ENCODE peak calls at places on chromosomes 2 and 18, in nine cellular contexts. P, Y, V, F, T, A, U, D and K are unnamed samples.

GRCh38 chr18:59022167-59022945 is 117.3 kb upstream of the SEC11C start:
- DNase-seq in P (no peak), Y (no peak), V (no peak), F (peak; percentile 66), T (no peak), A (no peak), U (peak; percentile 20), D (no peak), K (no peak)

GRCh38 chr2:237866119-237866621 is 6.7 kb downstream of the RAMP1 start:
- DNase-seq in P (no peak), Y (no peak), V (no peak), F (no peak), T (peak; percentile 48), A (no peak), U (no peak), D (no peak), K (peak; percentile 38)

GRCh38 chr18:37540424-37541121 is 25.0 kb downstream of the CELF4 start:
- DNase-seq in P (no peak), Y (no peak), V (no peak), F (no peak), T (no peak), A (no peak), U (no peak), D (no peak), K (no peak)

GRCh38 chr2:231655494-231656408 is 52.6 kb upstream of the PTMA start:
- DNase-seq in P (no peak), Y (no peak), V (peak; percentile 3), F (no peak), T (no peak), A (no peak), U (no peak), D (no peak), K (no peak)

GRCh38 chr2:180413331-180413730 is 406.2 kb upstream of the CWC22 start:
- DNase-seq in P (no peak), Y (no peak), V (no peak), F (no peak), T (no peak), A (no peak), U (no peak), D (no peak), K (no peak)

GRCh38 chr18:80143876-80144275 is 34.8 kb downstream of the ADNP2 start:
- DNase-seq in P (no peak), Y (no peak), V (no peak), F (no peak), T (no peak), A (no peak), U (no peak), D (no peak), K (no peak)

GRCh38 chr2:220432645-220433044 is 805.2 kb downstream of the SLC4A3 start:
- DNase-seq in P (no peak), Y (no peak), V (no peak), F (no peak), T (no peak), A (no peak), U (no peak), D (no peak), K (no peak)

GRCh38 chr2:157698430-157698829 is 69.8 kb upstream of the ACVR1C start:
- DNase-seq in P (no peak), Y (no peak), V (no peak), F (no peak), T (no peak), A (no peak), U (no peak), D (no peak), K (no peak)

GRCh38 chr2:108533832-108534576 is at the start of gene LIMS1:
- DNase-seq in P (peak; percentile 94), Y (peak; percentile 85), V (peak; percentile 95), F (peak; percentile 96), T (peak; percentile 96), A (peak; percentile 93), U (peak; percentile 95), D (peak; percentile 64), K (peak; percentile 92)

GRCh38 chr2:241859017-241859435 is 332 bp upstream of the PDCD1 start:
- DNase-seq in P (no peak), Y (no peak), V (no peak), F (no peak), T (no peak), A (no peak), U (no peak), D (no peak), K (peak; percentile 61)

GRCh38 chr2:127614246-127614645 is 31.7 kb upstream of the GPR17 start:
- DNase-seq in P (no peak), Y (no peak), V (no peak), F (no peak), T (no peak), A (no peak), U (no peak), D (no peak), K (no peak)

GRCh38 chr2:125681576-125681975 is 974.4 kb upstream of the GYPC start:
- DNase-seq in P (no peak), Y (no peak), V (no peak), F (no peak), T (no peak), A (no peak), U (no peak), D (no peak), K (no peak)

GRCh38 chr2:112728029-112728362 is 7.2 kb downstream of the NT5DC4 start:
- DNase-seq in P (no peak), Y (no peak), V (no peak), F (no peak), T (no peak), A (no peak), U (no peak), D (no peak), K (no peak)

GRCh38 chr2:112021781-112022231 is 33.3 kb upstream of the TMEM87B start:
- DNase-seq in P (no peak), Y (no peak), V (no peak), F (no peak), T (no peak), A (no peak), U (no peak), D (no peak), K (no peak)

GRCh38 chr2:138423745-138424144 is 77.8 kb upstream of the SPOPL start:
- DNase-seq in P (no peak), Y (no peak), V (no peak), F (no peak), T (no peak), A (no peak), U (no peak), D (no peak), K (no peak)

DNA sequence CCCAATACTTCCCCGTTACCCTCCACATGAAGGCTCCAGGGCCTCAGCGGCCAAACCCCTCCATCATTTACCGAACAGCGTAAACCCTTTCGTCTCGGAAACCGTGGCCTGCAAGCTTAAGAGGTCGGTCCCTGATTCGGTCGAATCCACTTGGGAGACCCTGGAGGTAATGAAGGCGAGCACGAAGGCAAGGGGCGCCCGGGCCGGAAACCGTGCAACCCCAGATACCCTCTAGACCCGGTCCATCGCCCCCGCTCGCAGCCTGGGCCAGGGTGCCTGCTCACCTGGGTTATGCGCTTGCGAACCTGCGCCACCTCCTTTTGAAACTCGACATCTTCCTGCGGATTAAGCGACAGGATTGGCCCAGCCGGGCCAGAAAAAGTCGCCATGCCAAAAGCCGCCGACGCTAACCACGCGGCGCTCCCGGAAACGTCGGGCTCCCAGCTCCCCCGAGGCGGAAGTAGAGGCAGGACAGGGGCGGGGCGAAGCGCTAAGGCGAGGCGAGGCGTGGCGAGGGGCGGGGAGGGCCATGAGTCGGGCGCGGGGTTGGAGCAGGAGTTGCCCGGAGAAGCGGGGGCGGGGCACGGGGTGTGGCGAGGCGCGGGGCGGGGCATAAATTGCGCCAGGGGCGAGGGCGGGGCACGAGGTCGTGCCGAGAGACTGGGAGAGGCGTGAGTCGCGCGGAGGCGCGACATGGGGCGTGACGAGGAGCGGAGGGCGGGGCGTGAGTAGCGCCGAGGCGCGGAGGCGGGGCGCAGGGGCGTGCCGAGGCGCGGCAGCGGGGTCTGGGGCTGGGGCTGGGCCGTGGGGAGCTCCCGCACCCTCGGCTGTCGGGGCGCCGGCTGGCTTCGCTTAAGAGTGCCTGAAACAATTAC is at the start of gene NIFK:
- DNase-seq in P (peak; percentile 98), Y (peak; percentile 99), V (peak; percentile 99), F (peak; percentile 99), T (peak; percentile 100), A (peak; percentile 100), U (peak; percentile 100), D (peak; percentile 93), K (peak; percentile 100)
- TF ChIP-seq POLR2A in P (peak; percentile 76), Y (no peak), V (peak; percentile 35), F (peak; percentile 31), T (peak; percentile 35), A (no peak), U (peak; percentile 72), D (peak; percentile 59), K (no peak)

GRCh38 chr2:95320986-95321767 is 24.0 kb downstream of the KCNIP3 start:
- DNase-seq in P (no peak), Y (no peak), V (no peak), F (no peak), T (no peak), A (no peak), U (no peak), D (no peak), K (no peak)
- TF ChIP-seq POLR2A in P (no peak), Y (no peak), V (no peak), F (no peak), T (no peak), A (no peak), U (no peak), D (no peak), K (no peak)

DNA sequence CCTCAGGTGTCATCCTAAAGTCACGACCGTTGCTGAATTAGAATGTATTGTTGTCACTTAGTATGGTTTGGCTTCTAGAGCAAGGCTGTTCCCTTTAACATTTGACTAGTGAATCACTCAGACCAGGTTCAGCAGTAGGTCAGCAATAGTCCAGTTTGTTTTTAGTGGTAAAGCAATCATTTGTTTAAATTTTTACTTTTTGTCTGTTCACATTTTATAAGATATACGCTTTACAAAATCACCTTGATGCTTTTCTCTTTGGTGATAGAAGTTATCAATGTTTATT is 1.2 kb downstream of the BABAM2 start:
- DNase-seq in P (peak; percentile 27), Y (no peak), V (no peak), F (no peak), T (no peak), A (no peak), U (no peak), D (no peak), K (no peak)
- TF ChIP-seq POLR2A in P (no peak), Y (no peak), V (no peak), F (no peak), T (no peak), A (no peak), U (no peak), D (no peak), K (no peak)

DNA sequence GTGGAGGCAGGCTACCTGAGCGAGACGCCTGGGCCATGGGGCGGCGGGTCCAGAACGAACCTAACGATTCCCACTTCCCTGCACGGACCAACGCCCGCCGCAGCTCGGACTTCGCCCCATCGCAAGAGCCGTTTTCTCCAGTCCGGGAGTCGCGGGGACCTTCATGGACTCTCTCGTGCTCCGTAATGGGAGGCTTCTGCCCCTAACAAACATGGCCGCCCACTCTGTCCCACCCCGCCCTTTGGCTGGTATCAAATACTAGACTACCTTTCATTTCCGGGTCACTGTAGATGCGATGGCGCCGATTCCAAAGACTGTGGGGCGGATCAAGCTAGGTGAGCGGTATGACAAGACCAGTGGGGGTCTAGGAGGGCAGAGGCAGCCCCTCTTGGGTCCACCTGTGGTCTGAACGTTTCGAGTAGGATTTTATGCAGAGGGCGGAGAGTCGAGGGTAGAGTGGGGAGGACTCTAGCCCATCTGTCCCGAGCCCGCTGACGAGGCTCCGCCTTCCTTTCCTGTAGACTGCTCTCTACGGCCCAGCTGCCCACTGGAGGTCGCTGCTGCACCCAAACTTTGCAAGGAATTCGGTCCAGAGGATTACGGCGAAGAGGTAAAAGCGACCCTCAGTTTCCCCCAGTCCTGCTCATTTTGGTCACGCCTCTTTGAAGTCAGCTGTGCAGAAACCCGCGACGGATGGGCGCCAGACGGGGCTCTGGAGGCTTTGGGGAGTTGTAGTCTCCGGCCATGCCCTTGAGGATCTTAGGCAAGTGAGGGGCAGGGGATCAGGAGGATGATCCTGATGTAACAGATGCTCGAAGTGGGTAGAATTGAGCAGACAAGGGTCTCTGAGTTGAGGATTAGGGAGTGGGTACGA is at the start of the genes CCDC142 and TTC31:
- DNase-seq in P (peak; percentile 97), Y (peak; percentile 95), V (peak; percentile 97), F (peak; percentile 94), T (peak; percentile 99), A (peak; percentile 97), U (peak; percentile 96), D (peak; percentile 86), K (peak; percentile 99)
- TF ChIP-seq POLR2A in P (peak; percentile 49), Y (no peak), V (peak; percentile 37), F (peak; percentile 53), T (peak; percentile 56), A (no peak), U (peak; percentile 64), D (peak; percentile 45), K (no peak)